ENCODE peak calls at places on chromosomes 6 and 20, in five cellular contexts. Y is GM12864; A is activated CD4-positive, alpha-beta T cell treated with anti-CD3 and anti-CD28 coated beads, Interleukin-2, amount 10 ng/mL, durations not matched to agents 7 days and 5 days; J is Kasumi-1; F is lung microvascular endothelial cell. D is an unnamed sample.

GRCh38 chr6:134630468-134631180 is 312.7 kb upstream of the SGK1 start:
- DNase-seq in J (no peak), F (no peak), Y (no peak), A (no peak), D (no peak)

GRCh38 chr6:971981-972640 is 279.2 kb upstream of the EXOC2 start:
- DNase-seq in Y (no peak), F (no peak), A (no peak), J (no peak), D (no peak)

GRCh38 chr20:1926237-1926636 is 31.0 kb downstream of the SIRPA start:
- DNase-seq in J (no peak), F (no peak), A (no peak), Y (no peak), D (no peak)

GRCh38 chr20:58647814-58648501 is 3.1 kb upstream of the STX16 start:
- DNase-seq in Y (no peak), A (peak), J (no peak), F (peak), D (peak)

GRCh38 chr6:7389162-7389450 is 436 bp downstream of the CAGE1 start:
- DNase-seq in J (peak), F (no peak), A (no peak), Y (no peak), D (no peak)

GRCh38 chr6:21199246-21199645 is 394.3 kb upstream of the SOX4 start:
- DNase-seq in J (no peak), Y (no peak), F (no peak), A (no peak), D (no peak)

GRCh38 chr20:10639762-10640556 is 33.8 kb downstream of the JAG1 start:
- DNase-seq in Y (no peak), A (no peak), J (peak), F (no peak), D (no peak)

GRCh38 chr6:142302427-142303190 is 802 bp downstream of the ADGRG6 start:
- DNase-seq in J (no peak), Y (no peak), F (peak), A (no peak), D (peak)

GRCh38 chr20:25706793-25707192 is 10.1 kb upstream of the ZNF337 start:
- DNase-seq in F (no peak), Y (no peak), A (peak), J (no peak), D (no peak)

GRCh38 chr6:27755768-27756167 is 156.4 kb downstream of the OR2B2 start:
- DNase-seq in A (no peak), J (peak), F (no peak), Y (no peak), D (no peak)

GRCh38 chr6:165486183-165487137 is 176.6 kb downstream of the PDE10A start:
- DNase-seq in J (no peak), F (no peak), Y (no peak), A (no peak), D (no peak)

GRCh38 chr6:61200444-61200843 is 1085.6 kb downstream of the KHDRBS2 start:
- DNase-seq in Y (no peak), A (no peak), J (no peak), F (no peak), D (no peak)

GRCh38 chr6:107624541-107624940 is 134.6 kb downstream of the SOBP start:
- DNase-seq in A (no peak), J (no peak), Y (no peak), F (peak), D (peak)

GRCh38 chr6:142952614-142953013 is 7.6 kb upstream of the HIVEP2 start:
- DNase-seq in Y (peak), F (no peak), A (no peak), J (no peak), D (no peak)

GRCh38 chr6:133128191-133128590 is 113.0 kb upstream of the EYA4 start:
- DNase-seq in F (no peak), Y (no peak), A (no peak), J (no peak), D (no peak)

GRCh38 chr6:139282684-139283083 is 9.1 kb downstream of the TXLNB start:
- DNase-seq in J (no peak), F (no peak), Y (no peak), A (no peak), D (no peak)

GRCh38 chr6:168546173-168546572 is 105.2 kb downstream of the SMOC2 start:
- DNase-seq in A (no peak), J (no peak), F (no peak), Y (no peak), D (no peak)

GRCh38 chr20:7272512-7272911 is 505.0 kb downstream of the BMP2 start:
- DNase-seq in A (no peak), Y (no peak), J (no peak), F (no peak), D (no peak)

GRCh38 chr20:57695940-57696339 is 13.9 kb downstream of the PMEPA1 start:
- DNase-seq in J (no peak), Y (no peak), F (no peak), A (no peak), D (no peak)

GRCh38 chr6:149157126-149157525 is 160.4 kb upstream of the TAB2 start:
- DNase-seq in A (no peak), F (no peak), J (no peak), Y (no peak), D (no peak)

GRCh38 chr20:38337561-38338140 is 8.6 kb upstream of the LBP start:
- DNase-seq in J (no peak), Y (no peak), F (peak), A (peak), D (peak)

GRCh38 chr6:119312875-119313338 is 36.7 kb downstream of the MAN1A1 start:
- DNase-seq in A (peak), J (no peak), Y (peak), F (no peak), D (no peak)

GRCh38 chr20:50680106-50680960 is 11.0 kb downstream of the RIPOR3 start:
- DNase-seq in A (no peak), Y (no peak), J (no peak), F (no peak), D (no peak)

GRCh38 chr20:41150664-41151063 is 13.3 kb downstream of the PLCG1 start:
- DNase-seq in A (peak), J (peak), Y (no peak), F (peak), D (peak)